ENCODE peak calls at places on chromosome X, in seven cellular contexts. R, E, O, C, T, D and Z are unnamed samples.

GRCh38 chrX:12447448-12448154 is 309.3 kb downstream of the FRMPD4 start:
- DNase-seq in R (no peak), E (no peak), O (no peak), C (no peak), T (no peak), D (no peak), Z (no peak)

GRCh38 chrX:2781226-2781571 is 29.4 kb downstream of the XG start:
- DNase-seq in R (no peak), E (no peak), O (no peak), C (no peak), T (no peak), D (no peak), Z (no peak)

GRCh38 chrX:38312436-38312835 is 14.9 kb downstream of the RPGR start:
- DNase-seq in R (peak), E (no peak), O (no peak), C (no peak), T (no peak), D (peak), Z (no peak)

GRCh38 chrX:74371823-74372222 is 49.5 kb upstream of the SLC16A2 start:
- DNase-seq in R (no peak), E (no peak), O (no peak), C (no peak), T (no peak), D (no peak), Z (no peak)

GRCh38 chrX:30900227-30900626 is 11.2 kb upstream of the TAB3 start:
- DNase-seq in R (no peak), E (no peak), O (no peak), C (no peak), T (no peak), D (no peak), Z (no peak)

GRCh38 chrX:39676434-39676833 is 421.3 kb downstream of the BCOR start:
- DNase-seq in R (no peak), E (no peak), O (no peak), C (no peak), T (no peak), D (no peak), Z (no peak)

GRCh38 chrX:10156199-10157031 is at the start of gene CLCN4:
- DNase-seq in R (no peak), E (peak), O (no peak), C (peak), T (peak), D (peak), Z (peak)

GRCh38 chrX:40112996-40113395 is 15.2 kb upstream of the BCOR start:
- DNase-seq in R (no peak), E (no peak), O (no peak), C (no peak), T (no peak), D (no peak), Z (no peak)

GRCh38 chrX:17591741-17592110 is 145.6 kb upstream of the SCML1 start:
- DNase-seq in R (no peak), E (no peak), O (no peak), C (no peak), T (no peak), D (peak), Z (no peak)

GRCh38 chrX:15911729-15912550 is 57.3 kb upstream of the AP1S2 start:
- DNase-seq in R (no peak), E (no peak), O (no peak), C (no peak), T (no peak), D (no peak), Z (no peak)

GRCh38 chrX:134603806-134604700 is 54.2 kb downstream of the PLAC1 start:
- DNase-seq in R (no peak), E (no peak), O (no peak), C (no peak), T (no peak), D (peak), Z (no peak)

GRCh38 chrX:130300010-130300282 is 31.2 kb upstream of the ZNF280C start:
- DNase-seq in R (no peak), E (no peak), O (no peak), C (no peak), T (no peak), D (no peak), Z (no peak)

GRCh38 chrX:74536142-74537010 is 78.0 kb downstream of the RLIM start:
- DNase-seq in R (peak), E (peak), O (peak), C (peak), T (peak), D (peak), Z (peak)

GRCh38 chrX:8084023-8084422 is 87.0 kb downstream of the VCX2 start:
- DNase-seq in R (no peak), E (no peak), O (no peak), C (peak), T (no peak), D (no peak), Z (no peak)

GRCh38 chrX:9862525-9862924 is 76.3 kb downstream of the SHROOM2 start:
- DNase-seq in R (no peak), E (no peak), O (no peak), C (no peak), T (no peak), D (no peak), Z (no peak)

GRCh38 chrX:20487227-20487626 is 220.5 kb upstream of the RPS6KA3 start:
- DNase-seq in R (no peak), E (no peak), O (no peak), C (no peak), T (no peak), D (peak), Z (no peak)

GRCh38 chrX:110795645-110796510 is at the start of gene CHRDL1:
- DNase-seq in R (no peak), E (no peak), O (no peak), C (peak), T (peak), D (peak), Z (peak)

GRCh38 chrX:135688137-135688536 is 25.3 kb upstream of the CT45A1 start:
- DNase-seq in R (no peak), E (no peak), O (no peak), C (no peak), T (no peak), D (no peak), Z (no peak)

GRCh38 chrX:12741416-12741815 is 49.8 kb upstream of the PRPS2 start:
- DNase-seq in R (no peak), E (no peak), O (no peak), C (no peak), T (no peak), D (no peak), Z (no peak)

GRCh38 chrX:115968436-115969252 is 201.9 kb upstream of the AGTR2 start:
- DNase-seq in R (peak), E (no peak), O (no peak), C (peak), T (peak), D (peak), Z (no peak)

GRCh38 chrX:16479206-16479869 is 170.6 kb upstream of the S100G start:
- DNase-seq in R (no peak), E (no peak), O (no peak), C (no peak), T (no peak), D (peak), Z (no peak)

GRCh38 chrX:16516473-16516872 is 133.5 kb upstream of the S100G start:
- DNase-seq in R (no peak), E (no peak), O (no peak), C (no peak), T (no peak), D (no peak), Z (no peak)

GRCh38 chrX:138847930-138848329 is 136.4 kb upstream of the FGF13 start:
- DNase-seq in R (no peak), E (no peak), O (no peak), C (no peak), T (no peak), D (no peak), Z (no peak)

GRCh38 chrX:154799554-154800348 is 5.5 kb downstream of the MPP1 start:
- DNase-seq in R (no peak), E (no peak), O (no peak), C (peak), T (no peak), D (no peak), Z (no peak)

GRCh38 chrX:40058719-40059118 is 39.0 kb downstream of the BCOR start:
- DNase-seq in R (no peak), E (no peak), O (no peak), C (peak), T (peak), D (no peak), Z (no peak)

GRCh38 chrX:794311-794710 is 163.7 kb downstream of the SHOX start:
- DNase-seq in R (no peak), E (no peak), O (no peak), C (no peak), T (no peak), D (no peak), Z (no peak)

GRCh38 chrX:101682723-101683122 is 23.1 kb upstream of the ARMCX2 start:
- DNase-seq in R (no peak), E (no peak), O (no peak), C (no peak), T (no peak), D (no peak), Z (no peak)

GRCh38 chrX:136619889-136620505 is 28.0 kb upstream of the CD40LG start:
- DNase-seq in R (no peak), E (no peak), O (peak), C (no peak), T (no peak), D (no peak), Z (no peak)

GRCh38 chrX:39508300-39508692 is 589.5 kb downstream of the BCOR start:
- DNase-seq in R (no peak), E (no peak), O (no peak), C (no peak), T (no peak), D (no peak), Z (no peak)

GRCh38 chrX:63922221-63922620 is 137.2 kb upstream of the ARHGEF9 start:
- DNase-seq in R (peak), E (no peak), O (no peak), C (no peak), T (no peak), D (peak), Z (no peak)

GRCh38 chrX:24927372-24927771 is 88.4 kb downstream of the ARX start:
- DNase-seq in R (no peak), E (no peak), O (no peak), C (no peak), T (no peak), D (no peak), Z (no peak)